ENCODE peak calls at places on chromosome 14, in five cellular contexts. V is adrenal gland, Z is stomach, B is PC-3, H is lower lobe of right lung. U is an unnamed sample. For H3K4me1 and H3K36me3, the result is how much of the 10 kb centered on the place peaks cover.

GRCh38 chr14:61690982-61691381 is 4.3 kb upstream of the HIF1A start:
- DNase-seq in V (no peak), Z (no peak), B (no peak), H (no peak), U (no peak)

GRCh38 chr14:91108941-91109611 is 4.8 kb upstream of the DGLUCY start:
- DNase-seq in V (peak), Z (peak), B (peak), H (peak), U (peak)

GRCh38 chr14:99397698-99398097 is 83.0 kb downstream of the SETD3 start:
- DNase-seq in V (no peak), Z (no peak), B (no peak), H (no peak), U (no peak)

GRCh38 chr14:103133213-103134140 is 10.2 kb downstream of the TNFAIP2 start:
- DNase-seq in V (no peak), Z (no peak), B (no peak), H (no peak), U (no peak)

GRCh38 chr14:22008766-22009165 is 335.1 kb upstream of the OR4E1 start:
- DNase-seq in V (no peak), Z (no peak), B (no peak), H (no peak), U (no peak)

GRCh38 chr14:24067133-24068082 is 4.0 kb upstream of the CPNE6 start:
- DNase-seq in V (no peak), Z (no peak), B (no peak), H (no peak), U (no peak)

GRCh38 chr14:54738009-54738408 is 164.6 kb downstream of the GCH1 start:
- DNase-seq in V (no peak), Z (no peak), B (peak), H (no peak), U (no peak)

GRCh38 chr14:63328787-63329737 is 10.3 kb upstream of the GPHB5 start:
- DNase-seq in V (no peak), Z (no peak), B (no peak), H (no peak), U (no peak)

GRCh38 chr14:35341454-35342159 is 49.4 kb downstream of the PSMA6 start:
- DNase-seq in V (peak), Z (peak), B (peak), H (peak), U (peak)

GRCh38 chr14:105864116-105864515 is 337.7 kb downstream of the TMEM121 start:
- DNase-seq in V (no peak), Z (no peak), B (no peak), H (no peak), U (no peak)

GRCh38 chr14:105865904-105866840 is 339.8 kb downstream of the TMEM121 start:
- DNase-seq in V (no peak), Z (peak), B (no peak), H (no peak), U (peak)

GRCh38 chr14:105863296-105864108 is 337.1 kb downstream of the TMEM121 start:
- DNase-seq in V (no peak), Z (peak), B (no peak), H (no peak), U (no peak)

GRCh38 chr14:105865266-105865903 is 339.0 kb downstream of the TMEM121 start:
- DNase-seq in V (no peak), Z (peak), B (no peak), H (no peak), U (no peak)

GRCh38 chr14:105864651-105865265 is 338.4 kb downstream of the TMEM121 start:
- DNase-seq in V (peak), Z (peak), B (no peak), H (peak), U (peak)
- H3K4me1 ChIP-seq in V (under half), Z (under half), B (under half), H (under half), U (under half)

DNA sequence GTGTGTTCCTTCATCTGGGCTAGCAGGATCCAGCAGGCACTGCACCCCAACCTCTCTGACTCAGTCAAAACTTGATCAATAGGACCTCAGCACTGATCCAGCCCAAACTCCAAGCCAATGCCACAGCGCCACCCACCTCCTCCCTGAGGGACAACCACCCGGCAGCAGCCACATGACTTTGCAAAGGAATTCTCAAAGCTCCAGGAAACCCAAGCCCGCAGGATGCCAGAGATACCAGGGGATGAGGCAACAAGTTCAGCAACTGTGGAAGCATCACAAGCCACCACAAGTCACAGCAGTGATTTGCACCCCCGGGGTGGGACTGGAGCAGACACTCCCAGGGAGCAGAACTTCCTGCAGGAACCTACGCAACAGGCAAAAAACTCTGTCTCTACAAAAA is 37.3 kb downstream of the ACTN1 start:
- DNase-seq in V (peak), Z (peak), B (peak), H (no peak), U (no peak)
- H3K36me3 ChIP-seq in V (under half), Z (under half), B (under half), H (under half), U (under half)

DNA sequence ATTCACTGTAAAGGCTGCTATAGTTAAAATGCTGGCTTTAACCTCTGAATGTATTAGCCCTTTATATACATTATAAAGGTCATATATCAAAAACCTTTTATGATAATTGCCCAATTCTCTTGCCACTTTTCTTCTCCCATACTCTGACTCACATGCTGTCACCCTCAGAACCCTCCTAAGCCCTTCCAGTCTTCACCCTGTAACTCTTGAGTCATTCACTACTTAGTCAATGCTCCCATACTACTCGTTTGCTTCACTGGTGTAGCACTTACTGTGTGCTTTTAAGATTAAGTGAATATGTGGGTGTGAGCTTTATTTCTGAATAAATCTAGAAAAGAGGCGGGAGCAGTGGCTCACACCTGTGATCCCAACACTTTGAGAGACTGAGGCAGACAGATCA is 37.5 kb downstream of the SPATA7 start:
- DNase-seq in V (no peak), Z (no peak), B (peak), H (no peak), U (no peak)
- H3K27ac ChIP-seq in V (no peak), Z (no peak), B (peak), H (no peak), U (no peak)

DNA sequence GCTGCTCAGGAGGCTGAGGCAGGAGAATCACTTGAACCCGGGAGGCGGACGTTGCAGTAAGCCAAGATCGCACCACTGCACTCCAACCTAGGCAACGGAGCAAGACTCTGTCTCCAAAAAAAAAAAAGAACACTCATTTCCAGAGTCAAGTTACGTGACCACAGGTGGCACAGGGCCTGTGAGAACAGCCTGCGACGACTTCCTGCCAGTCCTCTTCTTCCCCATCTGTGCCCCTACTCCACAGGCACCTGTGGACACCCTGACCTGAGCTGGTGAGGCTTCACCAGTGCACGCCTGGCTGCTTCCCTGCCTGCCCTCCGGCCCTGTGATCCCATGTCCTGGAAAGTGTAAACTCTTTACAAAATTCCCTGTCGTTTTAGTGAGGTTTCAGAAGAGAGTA is 77.7 kb downstream of the PPP2R5C start:
- DNase-seq in V (no peak), Z (no peak), B (no peak), H (no peak), U (no peak)
- H3K4me1 ChIP-seq in V (under half), Z (half or more), B (under half), H (under half), U (under half)

U was measured in Peyer's patch.